ENCODE peak calls at places on chromosomes 5 and 9, in five cellular contexts. L is Panc1, E is upper lobe of right lung, J is cardiac fibroblast, N is foreskin fibroblast. T is an unnamed sample.

GRCh38 chr5:149486726-149487635 is 64.3 kb downstream of the CSNK1A1 start:
- DNase-seq in L (no peak), N (no peak), E (no peak), J (peak), T (no peak)

GRCh38 chr9:76591256-76591950 is 132.4 kb downstream of the GCNT1 start:
- DNase-seq in N (no peak), L (no peak), E (no peak), J (peak), T (no peak)

GRCh38 chr9:84940294-84940693 is 270.8 kb downstream of the NTRK2 start:
- DNase-seq in E (no peak), L (no peak), N (no peak), J (no peak), T (no peak)

GRCh38 chr9:118170032-118170955 is 466.1 kb downstream of the TLR4 start:
- DNase-seq in L (peak), J (peak), N (peak), E (no peak), T (peak)

GRCh38 chr9:77751341-77752091 is 103.4 kb upstream of the GNA14 start:
- DNase-seq in J (peak), L (no peak), N (peak), E (no peak), T (peak)

GRCh38 chr9:16268037-16269010 is 602.1 kb downstream of the BNC2 start:
- DNase-seq in J (peak), N (no peak), E (no peak), L (no peak), T (no peak)

GRCh38 chr9:94011134-94011533 is 56.0 kb upstream of the BARX1 start:
- DNase-seq in L (no peak), E (no peak), J (no peak), N (peak), T (no peak)

GRCh38 chr5:51382759-51383493 is at the start of gene ISL1:
- DNase-seq in J (peak), N (peak), E (peak), L (no peak), T (no peak)

GRCh38 chr9:127968046-127968445 is 12.7 kb downstream of the EEIG1 start:
- DNase-seq in L (peak), J (peak), N (no peak), E (no peak), T (no peak)

GRCh38 chr5:124718376-124718775 is 28.1 kb downstream of the ZNF608 start:
- DNase-seq in N (no peak), J (no peak), E (no peak), L (no peak), T (no peak)

GRCh38 chr9:133437753-133438531 is 15.8 kb downstream of the ADAMTS13 start:
- DNase-seq in E (no peak), J (no peak), L (no peak), N (no peak), T (no peak)
- TF ChIP-seq CTCF in E (no peak), J (peak), L (no peak), N (peak), T (peak)

DNA sequence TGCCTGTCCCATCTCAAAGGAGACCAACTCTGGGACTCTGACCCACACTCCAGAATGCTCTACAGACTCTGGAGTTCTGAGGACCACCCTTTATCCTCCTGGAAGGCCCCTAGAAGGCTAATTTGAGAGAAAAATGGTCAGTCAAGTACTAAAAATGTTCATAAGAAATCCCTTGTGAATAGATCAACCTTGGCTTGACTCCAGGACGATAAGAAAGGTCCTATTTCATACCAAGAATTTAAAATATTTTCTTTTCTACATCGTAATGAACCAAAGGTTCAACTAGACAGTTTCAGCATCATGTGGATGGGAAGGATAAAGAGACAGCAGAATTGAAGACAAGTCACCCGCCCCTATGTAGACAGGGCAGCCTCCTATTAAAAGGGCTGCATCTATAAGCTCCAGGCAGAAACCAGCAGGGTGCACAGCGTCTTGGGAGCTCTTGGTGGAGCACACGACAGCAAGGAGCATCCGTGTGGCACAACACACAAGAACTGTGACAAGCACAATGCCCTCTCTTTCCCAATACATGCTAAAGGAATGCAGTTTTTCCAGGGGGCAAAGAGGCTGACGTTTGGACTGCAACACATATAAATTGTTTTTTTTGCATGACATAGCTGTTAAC is 38.3 kb downstream of the RASEF start:
- DNase-seq in L (no peak), E (no peak), J (peak), N (no peak), T (no peak)
- TF ChIP-seq CTCF in L (no peak), E (no peak), J (no peak), N (no peak), T (no peak)

GRCh38 chr5:76372320-76373054 is 30.6 kb upstream of the IQGAP2 start:
- DNase-seq in N (peak), E (no peak), J (peak), L (peak), T (no peak)

GRCh38 chr5:76379316-76379715 is 23.8 kb upstream of the IQGAP2 start:
- DNase-seq in L (no peak), J (no peak), N (no peak), E (no peak), T (no peak)

GRCh38 chr5:76378355-76378754 is 24.7 kb upstream of the IQGAP2 start:
- DNase-seq in N (no peak), L (no peak), E (no peak), J (no peak), T (no peak)

GRCh38 chr5:76379855-76380254 is 23.2 kb upstream of the IQGAP2 start:
- DNase-seq in L (no peak), J (no peak), N (no peak), E (no peak), T (no peak)

DNA sequence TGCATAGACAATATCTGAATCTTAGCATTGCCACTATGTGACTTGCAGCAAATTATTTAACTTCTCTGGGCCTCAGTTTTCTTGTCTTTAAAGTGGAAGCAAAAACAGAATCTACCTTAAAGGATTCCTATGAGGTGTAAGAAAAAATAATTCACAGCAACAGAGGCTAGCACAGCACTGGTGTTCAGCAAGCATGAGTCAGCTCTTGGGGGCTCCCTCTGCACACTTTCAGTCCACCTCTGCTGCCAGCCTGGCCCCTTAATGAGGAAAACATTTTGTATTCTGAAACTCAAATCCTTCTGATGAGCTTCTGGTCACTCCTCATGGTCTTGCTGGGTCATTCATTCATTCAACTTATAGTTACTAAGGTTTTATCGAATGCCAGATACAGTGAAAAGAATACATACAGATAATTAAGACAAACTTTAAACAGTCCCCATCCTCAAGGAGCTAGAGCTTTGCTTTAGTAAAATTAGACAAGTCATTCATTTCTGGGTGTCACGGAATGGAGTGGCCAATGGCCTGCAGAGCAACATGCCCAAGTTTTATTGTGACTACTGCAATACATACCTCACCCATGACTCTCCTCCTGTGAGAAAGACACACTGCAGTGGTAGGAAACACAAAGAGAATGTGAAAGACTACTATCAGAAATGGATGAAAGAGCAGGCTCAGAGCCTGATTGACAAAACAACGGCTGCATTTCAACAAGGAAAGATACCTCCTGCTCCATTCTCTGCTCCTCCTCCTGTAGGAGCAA is 26.8 kb upstream of the IQGAP2 start:
- DNase-seq in J (no peak), E (no peak), N (no peak), L (no peak), T (no peak)
- TF ChIP-seq CTCF in J (no peak), E (no peak), N (no peak), L (no peak), T (no peak)

GRCh38 chr9:121537283-121537682 is 37.6 kb upstream of the GGTA1 start:
- DNase-seq in J (peak), L (no peak), E (no peak), N (no peak), T (no peak)

GRCh38 chr9:121541945-121542344 is 42.3 kb upstream of the GGTA1 start:
- DNase-seq in E (no peak), N (no peak), L (no peak), J (no peak), T (peak)

GRCh38 chr9:121545148-121545874 is 45.7 kb upstream of the GGTA1 start:
- DNase-seq in L (no peak), N (no peak), J (no peak), E (no peak), T (no peak)

GRCh38 chr9:121538221-121538620 is 38.6 kb upstream of the GGTA1 start:
- DNase-seq in L (no peak), E (no peak), N (no peak), J (peak), T (no peak)

GRCh38 chr9:121541256-121541655 is 41.6 kb upstream of the GGTA1 start:
- DNase-seq in N (no peak), J (no peak), E (no peak), L (no peak), T (no peak)
- TF ChIP-seq CTCF in N (no peak), J (no peak), E (no peak), L (no peak), T (no peak)

DNA sequence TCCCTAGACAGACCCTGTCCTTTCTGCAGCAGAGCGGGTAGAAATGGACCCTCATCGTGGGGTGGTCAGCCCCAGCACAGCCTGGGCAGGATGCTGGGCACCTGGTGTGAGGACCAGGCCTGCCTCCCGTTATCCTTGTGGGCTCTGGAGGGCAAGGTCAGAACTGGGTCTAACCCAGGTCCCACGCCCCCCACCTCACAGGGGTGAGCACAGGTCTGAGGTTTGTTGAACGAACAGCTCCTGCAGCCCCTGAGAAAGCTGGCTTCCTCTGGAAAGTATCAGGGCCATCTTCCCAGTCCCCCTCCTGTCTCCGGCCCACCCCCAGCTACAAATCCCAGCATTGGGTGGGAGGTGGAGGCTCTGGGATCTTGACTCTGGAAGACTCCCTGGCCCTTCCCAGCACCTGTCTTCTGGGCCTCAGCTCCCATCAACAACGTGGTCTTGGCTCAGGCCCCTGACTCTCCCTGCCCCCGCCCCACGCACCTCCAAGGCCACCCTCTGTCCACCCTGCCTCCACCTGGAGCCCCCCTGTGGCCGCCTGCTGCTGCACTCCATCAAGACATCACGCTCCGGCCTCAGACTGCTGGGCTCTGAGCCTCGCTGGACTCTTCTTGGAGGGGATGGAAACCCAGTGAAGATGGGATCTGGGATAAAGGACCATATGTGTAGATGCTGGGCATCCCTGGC is 30.1 kb upstream of the CNOT6 start:
- DNase-seq in N (no peak), J (no peak), L (no peak), E (peak), T (no peak)
- TF ChIP-seq CTCF in N (no peak), J (no peak), L (no peak), E (no peak), T (no peak)

DNA sequence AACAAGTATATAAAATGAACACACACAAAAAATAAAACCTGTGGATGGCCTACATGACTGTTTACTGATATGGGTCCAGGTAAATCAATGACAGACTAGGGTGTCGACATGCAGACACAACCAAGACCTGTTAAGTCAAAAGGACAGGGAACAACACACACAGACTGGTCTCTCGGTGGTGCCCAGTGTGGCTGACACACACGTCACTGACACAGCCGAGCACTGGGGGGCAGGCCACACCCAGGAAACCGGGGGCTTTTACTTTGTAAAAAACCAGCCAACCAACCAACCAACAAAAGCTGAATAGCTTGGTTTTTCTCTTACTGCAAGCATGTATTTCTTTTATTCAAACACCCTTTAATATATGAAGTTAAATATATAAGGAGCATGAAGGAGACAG is 5.0 kb downstream of the FAM163B start:
- DNase-seq in L (no peak), J (peak), E (no peak), N (no peak), T (no peak)
- TF ChIP-seq CTCF in L (no peak), J (no peak), E (no peak), N (no peak), T (no peak)